ENCODE peak calls at places on chromosomes 6 and 20, in nine cellular contexts. One of them, this sample, is unnamed.

GRCh38 chr20:36491901-36492617 is 49.3 kb upstream of the MYL9 start:
- DNase-seq in HepG2: no peak
- DNase-seq in GM12892: peak
- DNase-seq in prostate gland: peak
- DNase-seq in stomach: no peak
- DNase-seq in upper lobe of left lung: peak
- DNase-seq in GM23338: no peak
- DNase-seq in spleen: peak
- DNase-seq in breast epithelium: no peak
- DNase-seq in this sample: no peak

GRCh38 chr6:5007531-5007930 is 3.7 kb upstream of the RPP40 start:
- DNase-seq in upper lobe of left lung: no peak
- DNase-seq in GM23338: no peak
- DNase-seq in spleen: no peak
- DNase-seq in breast epithelium: no peak
- DNase-seq in stomach: no peak
- DNase-seq in prostate gland: no peak
- DNase-seq in GM12892: no peak
- DNase-seq in HepG2: no peak
- DNase-seq in this sample: no peak

GRCh38 chr6:86744048-86744447 is 193.3 kb upstream of the HTR1E start:
- DNase-seq in prostate gland: no peak
- DNase-seq in spleen: no peak
- DNase-seq in GM23338: no peak
- DNase-seq in upper lobe of left lung: no peak
- DNase-seq in GM12892: no peak
- DNase-seq in breast epithelium: no peak
- DNase-seq in HepG2: no peak
- DNase-seq in stomach: no peak
- DNase-seq in this sample: no peak

GRCh38 chr6:149043476-149044130 is 273.9 kb upstream of the TAB2 start:
- DNase-seq in breast epithelium: no peak
- DNase-seq in HepG2: peak
- DNase-seq in spleen: no peak
- DNase-seq in GM23338: peak
- DNase-seq in stomach: no peak
- DNase-seq in GM12892: no peak
- DNase-seq in prostate gland: no peak
- DNase-seq in upper lobe of left lung: no peak
- DNase-seq in this sample: no peak

GRCh38 chr20:24958506-24959385 is 9.7 kb downstream of the CST7 start:
- DNase-seq in breast epithelium: no peak
- DNase-seq in GM23338: no peak
- DNase-seq in HepG2: no peak
- DNase-seq in upper lobe of left lung: peak
- DNase-seq in stomach: no peak
- DNase-seq in GM12892: no peak
- DNase-seq in prostate gland: no peak
- DNase-seq in spleen: peak
- DNase-seq in this sample: no peak

GRCh38 chr20:45095753-45096371 is 5.1 kb downstream of the KCNS1 start:
- DNase-seq in GM12892: peak
- DNase-seq in breast epithelium: peak
- DNase-seq in GM23338: peak
- DNase-seq in HepG2: peak
- DNase-seq in prostate gland: peak
- DNase-seq in upper lobe of left lung: peak
- DNase-seq in stomach: peak
- DNase-seq in spleen: no peak
- DNase-seq in this sample: peak

GRCh38 chr6:88561034-88561973 is 395.2 kb upstream of the CNR1 start:
- DNase-seq in prostate gland: no peak
- DNase-seq in upper lobe of left lung: no peak
- DNase-seq in breast epithelium: no peak
- DNase-seq in stomach: no peak
- DNase-seq in GM23338: no peak
- DNase-seq in GM12892: no peak
- DNase-seq in spleen: no peak
- DNase-seq in HepG2: no peak
- DNase-seq in this sample: no peak

GRCh38 chr6:184161-184695 is 108.1 kb upstream of the DUSP22 start:
- DNase-seq in spleen: no peak
- DNase-seq in stomach: no peak
- DNase-seq in upper lobe of left lung: no peak
- DNase-seq in GM23338: no peak
- DNase-seq in HepG2: no peak
- DNase-seq in GM12892: no peak
- DNase-seq in breast epithelium: no peak
- DNase-seq in prostate gland: no peak
- DNase-seq in this sample: no peak

GRCh38 chr6:136657629-136658028 is 107.4 kb upstream of the MAP7 start:
- DNase-seq in breast epithelium: no peak
- DNase-seq in GM12892: no peak
- DNase-seq in GM23338: no peak
- DNase-seq in upper lobe of left lung: no peak
- DNase-seq in prostate gland: no peak
- DNase-seq in spleen: no peak
- DNase-seq in HepG2: no peak
- DNase-seq in stomach: no peak
- DNase-seq in this sample: no peak

GRCh38 chr6:78300885-78301284 is 566.5 kb upstream of the IRAK1BP1 start:
- DNase-seq in GM12892: no peak
- DNase-seq in upper lobe of left lung: no peak
- DNase-seq in stomach: no peak
- DNase-seq in prostate gland: no peak
- DNase-seq in GM23338: no peak
- DNase-seq in spleen: no peak
- DNase-seq in HepG2: no peak
- DNase-seq in breast epithelium: no peak
- DNase-seq in this sample: no peak

GRCh38 chr6:26398555-26398954 is 3.5 kb upstream of the BTN3A1 start:
- DNase-seq in GM12892: no peak
- DNase-seq in prostate gland: no peak
- DNase-seq in HepG2: no peak
- DNase-seq in breast epithelium: no peak
- DNase-seq in spleen: no peak
- DNase-seq in stomach: no peak
- DNase-seq in GM23338: no peak
- DNase-seq in upper lobe of left lung: no peak
- DNase-seq in this sample: no peak

GRCh38 chr20:62543470-62544302 is 67.9 kb upstream of the GATA5 start:
- DNase-seq in stomach: no peak
- DNase-seq in HepG2: peak
- DNase-seq in GM23338: no peak
- DNase-seq in upper lobe of left lung: no peak
- DNase-seq in prostate gland: no peak
- DNase-seq in GM12892: no peak
- DNase-seq in breast epithelium: no peak
- DNase-seq in spleen: no peak
- DNase-seq in this sample: no peak
- TF ChIP-seq POLR2AphosphoS5 in stomach: no peak
- TF ChIP-seq POLR2AphosphoS5 in HepG2: no peak
- TF ChIP-seq POLR2AphosphoS5 in GM23338: no peak
- TF ChIP-seq POLR2AphosphoS5 in upper lobe of left lung: no peak
- TF ChIP-seq POLR2AphosphoS5 in prostate gland: no peak
- TF ChIP-seq POLR2AphosphoS5 in GM12892: no peak
- TF ChIP-seq POLR2AphosphoS5 in breast epithelium: no peak
- TF ChIP-seq POLR2AphosphoS5 in spleen: no peak
- TF ChIP-seq POLR2AphosphoS5 in this sample: no peak

DNA sequence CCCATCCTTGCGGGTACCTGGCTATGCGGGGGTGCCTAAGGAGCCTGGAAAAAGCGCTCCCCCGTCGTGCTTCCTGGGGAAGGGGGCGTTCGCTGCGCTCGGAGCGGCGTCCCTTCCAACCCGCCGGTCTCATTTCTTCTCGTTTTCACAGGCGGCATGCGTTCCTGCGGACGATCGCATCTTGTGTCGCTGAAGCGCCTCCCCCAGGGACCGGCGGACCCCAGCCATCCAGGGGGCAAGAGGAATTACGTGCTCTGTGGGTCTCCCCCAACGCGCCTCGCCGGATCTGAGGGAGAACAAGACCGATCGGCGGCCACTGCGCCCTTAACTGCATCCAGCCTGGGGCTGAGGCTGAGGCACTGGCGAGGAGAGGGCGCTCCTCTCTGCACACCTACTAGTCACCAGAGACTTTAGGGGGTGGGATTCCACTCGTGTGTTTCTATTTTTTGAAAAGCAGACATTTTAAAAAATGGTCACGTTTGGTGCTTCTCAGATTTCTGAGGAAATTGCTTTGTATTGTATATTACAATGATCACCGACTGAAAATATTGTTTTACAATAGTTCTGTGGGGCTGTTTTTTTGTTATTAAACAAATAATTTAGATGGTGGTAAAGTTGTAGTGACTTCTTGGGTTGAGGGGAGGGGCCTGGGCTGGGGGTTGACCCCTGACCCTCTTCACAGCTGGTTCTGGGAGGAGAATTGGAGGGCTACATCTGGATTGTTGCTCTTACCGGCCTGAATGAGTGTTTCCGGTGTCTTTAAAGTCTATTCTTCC is 1.0 kb downstream of the ID1 start:
- DNase-seq in spleen: peak
- DNase-seq in GM23338: peak
- DNase-seq in stomach: peak
- DNase-seq in HepG2: peak
- DNase-seq in prostate gland: peak
- DNase-seq in upper lobe of left lung: peak
- DNase-seq in breast epithelium: no peak
- DNase-seq in GM12892: no peak
- DNase-seq in this sample: no peak
- TF ChIP-seq POLR2AphosphoS5 in spleen: no peak
- TF ChIP-seq POLR2AphosphoS5 in GM23338: no peak
- TF ChIP-seq POLR2AphosphoS5 in stomach: peak
- TF ChIP-seq POLR2AphosphoS5 in HepG2: peak
- TF ChIP-seq POLR2AphosphoS5 in prostate gland: no peak
- TF ChIP-seq POLR2AphosphoS5 in upper lobe of left lung: no peak
- TF ChIP-seq POLR2AphosphoS5 in breast epithelium: no peak
- TF ChIP-seq POLR2AphosphoS5 in GM12892: no peak
- TF ChIP-seq POLR2AphosphoS5 in this sample: no peak

GRCh38 chr6:158002951-158003853 is 21.5 kb downstream of the SYNJ2 start:
- DNase-seq in breast epithelium: peak
- DNase-seq in GM12892: no peak
- DNase-seq in upper lobe of left lung: no peak
- DNase-seq in stomach: no peak
- DNase-seq in prostate gland: no peak
- DNase-seq in spleen: peak
- DNase-seq in HepG2: no peak
- DNase-seq in GM23338: no peak
- DNase-seq in this sample: no peak
- TF ChIP-seq POLR2AphosphoS5 in breast epithelium: peak
- TF ChIP-seq POLR2AphosphoS5 in GM12892: no peak
- TF ChIP-seq POLR2AphosphoS5 in upper lobe of left lung: peak
- TF ChIP-seq POLR2AphosphoS5 in stomach: peak
- TF ChIP-seq POLR2AphosphoS5 in prostate gland: peak
- TF ChIP-seq POLR2AphosphoS5 in spleen: no peak
- TF ChIP-seq POLR2AphosphoS5 in HepG2: no peak
- TF ChIP-seq POLR2AphosphoS5 in GM23338: no peak
- TF ChIP-seq POLR2AphosphoS5 in this sample: no peak

GRCh38 chr20:58892126-58892931 is 39.8 kb downstream of the GNAS start:
- DNase-seq in stomach: peak
- DNase-seq in breast epithelium: peak
- DNase-seq in upper lobe of left lung: peak
- DNase-seq in spleen: peak
- DNase-seq in HepG2: peak
- DNase-seq in GM12892: peak
- DNase-seq in GM23338: peak
- DNase-seq in prostate gland: peak
- DNase-seq in this sample: no peak

GRCh38 chr20:58890073-58890453 is 37.5 kb downstream of the GNAS start:
- DNase-seq in spleen: no peak
- DNase-seq in HepG2: no peak
- DNase-seq in prostate gland: no peak
- DNase-seq in upper lobe of left lung: no peak
- DNase-seq in breast epithelium: no peak
- DNase-seq in GM23338: no peak
- DNase-seq in GM12892: no peak
- DNase-seq in stomach: no peak
- DNase-seq in this sample: no peak

GRCh38 chr20:58891686-58892125 is 39.2 kb downstream of the GNAS start:
- DNase-seq in upper lobe of left lung: peak
- DNase-seq in GM23338: peak
- DNase-seq in prostate gland: no peak
- DNase-seq in HepG2: no peak
- DNase-seq in stomach: peak
- DNase-seq in breast epithelium: no peak
- DNase-seq in GM12892: no peak
- DNase-seq in spleen: no peak
- DNase-seq in this sample: no peak

GRCh38 chr20:58890454-58891075 is 38.0 kb downstream of the GNAS start:
- DNase-seq in GM12892: peak
- DNase-seq in prostate gland: peak
- DNase-seq in HepG2: peak
- DNase-seq in breast epithelium: peak
- DNase-seq in GM23338: peak
- DNase-seq in stomach: peak
- DNase-seq in upper lobe of left lung: peak
- DNase-seq in spleen: peak
- DNase-seq in this sample: no peak

GRCh38 chr20:58891076-58891685 is 38.7 kb downstream of the GNAS start:
- DNase-seq in GM12892: peak
- DNase-seq in stomach: peak
- DNase-seq in breast epithelium: peak
- DNase-seq in HepG2: no peak
- DNase-seq in spleen: peak
- DNase-seq in prostate gland: peak
- DNase-seq in GM23338: peak
- DNase-seq in upper lobe of left lung: peak
- DNase-seq in this sample: no peak
- TF ChIP-seq POLR2AphosphoS5 in GM12892: no peak
- TF ChIP-seq POLR2AphosphoS5 in stomach: peak
- TF ChIP-seq POLR2AphosphoS5 in breast epithelium: peak
- TF ChIP-seq POLR2AphosphoS5 in HepG2: peak
- TF ChIP-seq POLR2AphosphoS5 in spleen: peak
- TF ChIP-seq POLR2AphosphoS5 in prostate gland: no peak
- TF ChIP-seq POLR2AphosphoS5 in GM23338: peak
- TF ChIP-seq POLR2AphosphoS5 in upper lobe of left lung: peak
- TF ChIP-seq POLR2AphosphoS5 in this sample: no peak